ENCODE peak calls at places on chromosome 17, in seven cellular contexts. Y is thyroid gland; J is DND-41; G is RWPE2; V is dorsolateral prefrontal cortex; T is CD8-positive, alpha-beta memory T cell; Z is stomach. E is an unnamed sample.

GRCh38 chr17:31428111-31428510 is 36.6 kb downstream of the RAB11FIP4 start:
- DNase-seq in Z (no peak), V (peak), G (no peak), T (no peak), Y (no peak), J (no peak), E (no peak)

GRCh38 chr17:72519598-72519936 is 398.7 kb downstream of the SOX9 start:
- DNase-seq in V (no peak), J (no peak), T (no peak), Z (no peak), Y (no peak), G (no peak), E (no peak)

GRCh38 chr17:82922646-82923045 is 82.8 kb upstream of the ZNF750 start:
- DNase-seq in T (no peak), G (no peak), Z (no peak), V (no peak), Y (no peak), J (no peak), E (no peak)

GRCh38 chr17:75712480-75712879 is 8.8 kb upstream of the ITGB4 start:
- DNase-seq in G (no peak), T (no peak), Y (no peak), J (no peak), Z (no peak), V (no peak), E (no peak)

GRCh38 chr17:72700226-72700625 is 392.3 kb downstream of the SLC39A11 start:
- DNase-seq in G (no peak), J (no peak), Y (no peak), T (no peak), V (no peak), Z (no peak), E (no peak)

GRCh38 chr17:57281887-57282653 is 25.7 kb downstream of the MSI2 start:
- DNase-seq in J (peak), G (no peak), V (no peak), Z (no peak), Y (no peak), T (peak), E (no peak)

GRCh38 chr17:77645441-77646430 is 312.8 kb upstream of the TNRC6C start:
- DNase-seq in Z (no peak), Y (no peak), J (peak), V (no peak), T (peak), G (no peak), E (peak)

GRCh38 chr17:80146121-80147034 is 550 bp downstream of the EIF4A3 start:
- DNase-seq in V (no peak), Y (peak), Z (no peak), G (no peak), T (peak), J (peak), E (no peak)

GRCh38 chr17:68777243-68777855 is 176.2 kb upstream of the FAM20A start:
- DNase-seq in T (peak), J (peak), Z (peak), V (peak), Y (peak), G (no peak), E (no peak)

GRCh38 chr17:27754549-27754948 is 45.8 kb downstream of the NOS2 start:
- DNase-seq in T (no peak), Z (no peak), J (no peak), G (no peak), V (no peak), Y (no peak), E (no peak)

GRCh38 chr17:17071531-17072360 is 29.5 kb downstream of the MPRIP start:
- DNase-seq in G (peak), T (no peak), Y (no peak), V (no peak), J (no peak), Z (no peak), E (no peak)
- H3K27ac ChIP-seq in G (peak), T (no peak), Y (no peak), V (peak), J (peak), Z (no peak), E (no peak)

GRCh38 chr17:40310882-40311391 is 2.0 kb downstream of the RARA start:
- DNase-seq in T (no peak), Z (no peak), Y (peak), J (no peak), G (no peak), V (no peak), E (no peak)
- H3K27ac ChIP-seq in T (no peak), Z (peak), Y (peak), J (no peak), G (peak), V (peak), E (no peak)

GRCh38 chr17:750431-751037 is 1.5 kb downstream of the GEMIN4 start:
- DNase-seq in V (no peak), J (no peak), Z (no peak), Y (no peak), G (no peak), T (no peak), E (no peak)
- H3K27ac ChIP-seq in V (no peak), J (peak), Z (peak), Y (no peak), G (peak), T (no peak), E (no peak)

GRCh38 chr17:78954684-78955083 is 25.0 kb downstream of the LGALS3BP start:
- DNase-seq in V (no peak), Y (no peak), Z (no peak), G (no peak), J (no peak), T (no peak), E (no peak)

GRCh38 chr17:78952706-78953105 is 27.0 kb downstream of the LGALS3BP start:
- DNase-seq in T (no peak), V (no peak), G (no peak), J (no peak), Z (no peak), Y (no peak), E (no peak)

GRCh38 chr17:78956254-78956653 is 23.5 kb downstream of the LGALS3BP start:
- DNase-seq in Y (no peak), J (no peak), T (no peak), G (no peak), V (no peak), Z (no peak), E (no peak)

GRCh38 chr17:78951967-78952551 is 26.9 kb upstream of the TIMP2 start:
- DNase-seq in Z (peak), T (no peak), J (no peak), G (no peak), Y (peak), V (no peak), E (no peak)

GRCh38 chr17:78953356-78954350 is 26.1 kb downstream of the LGALS3BP start:
- DNase-seq in Z (no peak), J (no peak), T (no peak), V (peak), G (no peak), Y (no peak), E (no peak)
- H3K27ac ChIP-seq in Z (no peak), J (no peak), T (no peak), V (no peak), G (no peak), Y (no peak), E (no peak)

GRCh38 chr17:63649813-63650212 is 27.6 kb downstream of the MAP3K3 start:
- DNase-seq in G (no peak), T (no peak), V (no peak), Y (no peak), Z (no peak), J (no peak), E (no peak)

GRCh38 chr17:63647065-63647725 is 25.0 kb downstream of the MAP3K3 start:
- DNase-seq in Y (no peak), J (no peak), G (no peak), V (no peak), T (no peak), Z (no peak), E (no peak)

GRCh38 chr17:63647936-63648335 is 25.7 kb downstream of the MAP3K3 start:
- DNase-seq in J (no peak), Y (no peak), V (no peak), G (no peak), T (no peak), Z (no peak), E (no peak)

GRCh38 chr17:63645775-63646491 is 23.7 kb downstream of the MAP3K3 start:
- DNase-seq in V (no peak), J (no peak), G (no peak), Z (no peak), T (no peak), Y (no peak), E (no peak)

GRCh38 chr17:63646492-63646815 is 24.2 kb downstream of the MAP3K3 start:
- DNase-seq in G (no peak), T (no peak), Z (no peak), J (no peak), Y (no peak), V (no peak), E (no peak)
- H3K27ac ChIP-seq in G (no peak), T (no peak), Z (peak), J (no peak), Y (no peak), V (no peak), E (no peak)

GRCh38 chr17:6681671-6682070 is 30.1 kb downstream of the C17orf100 start:
- DNase-seq in Y (no peak), V (no peak), J (no peak), G (no peak), T (no peak), Z (no peak), E (no peak)
- H3K27ac ChIP-seq in Y (no peak), V (no peak), J (no peak), G (peak), T (no peak), Z (no peak), E (no peak)

GRCh38 chr17:46151762-46152161 is 41.5 kb downstream of the KANSL1 start:
- DNase-seq in T (no peak), J (no peak), G (no peak), Z (no peak), Y (no peak), V (no peak), E (no peak)
- H3K27ac ChIP-seq in T (no peak), J (no peak), G (no peak), Z (no peak), Y (no peak), V (no peak), E (no peak)